ENCODE peak calls at places on chromosomes 3 and 15, in six cellular contexts. V, B, X, M, Q and D are unnamed samples.

GRCh38 chr3:171967932-171968678 is 71.3 kb upstream of the FNDC3B start:
- DNase-seq in V (peak; percentile 85), B (no peak), X (no peak), M (no peak), Q (peak; percentile 63), D (no peak)

GRCh38 chr3:29313074-29313473 is 32.2 kb downstream of the RBMS3 start:
- DNase-seq in V (peak; percentile 59), B (no peak), X (no peak), M (no peak), Q (no peak), D (no peak)

GRCh38 chr15:64536244-64536836 is 76.0 kb downstream of the ZNF609 start:
- DNase-seq in V (peak; percentile 92), B (no peak), X (no peak), M (peak; percentile 60), Q (peak; percentile 90), D (no peak)

GRCh38 chr3:95438274-95438673 is 1375.4 kb downstream of the NSUN3 start:
- DNase-seq in V (no peak), B (no peak), X (no peak), M (peak; percentile 3), Q (no peak), D (no peak)

GRCh38 chr3:195178124-195178910 is 92.6 kb downstream of the XXYLT1 start:
- DNase-seq in V (no peak), B (no peak), X (no peak), M (no peak), Q (no peak), D (no peak)

GRCh38 chr3:165169368-165169767 is 26.8 kb downstream of the SLITRK3 start:
- DNase-seq in V (no peak), B (no peak), X (no peak), M (no peak), Q (no peak), D (no peak)

GRCh38 chr3:42980909-42981308 is 1.8 kb downstream of the GASK1A start:
- DNase-seq in V (no peak), B (no peak), X (no peak), M (peak; percentile 31), Q (no peak), D (no peak)

GRCh38 chr3:58999134-58999778 is 50.6 kb downstream of the CFAP20DC start:
- DNase-seq in V (peak; percentile 33), B (no peak), X (no peak), M (peak; percentile 8), Q (peak; percentile 38), D (no peak)

GRCh38 chr15:39344662-39345141 is 236.2 kb upstream of the THBS1 start:
- DNase-seq in V (no peak), B (no peak), X (no peak), M (no peak), Q (peak; percentile 24), D (no peak)

GRCh38 chr3:184756151-184756681 is 44.4 kb upstream of the MAGEF1 start:
- DNase-seq in V (no peak), B (no peak), X (peak; percentile 43), M (peak; percentile 71), Q (no peak), D (no peak)

GRCh38 chr3:11291808-11292207 is 19.6 kb downstream of the ATG7 start:
- DNase-seq in V (no peak), B (no peak), X (no peak), M (no peak), Q (no peak), D (no peak)

GRCh38 chr3:126959921-126960603 is 22.9 kb upstream of the PLXNA1 start:
- DNase-seq in V (peak; percentile 73), B (no peak), X (no peak), M (peak; percentile 68), Q (peak; percentile 73), D (no peak)

GRCh38 chr3:6147883-6148282 is 713.0 kb upstream of the GRM7 start:
- DNase-seq in V (no peak), B (no peak), X (no peak), M (no peak), Q (no peak), D (no peak)

GRCh38 chr15:54273928-54274327 is 295.7 kb downstream of the UNC13C start:
- DNase-seq in V (no peak), B (no peak), X (peak; percentile 9), M (peak; percentile 57), Q (no peak), D (no peak)

GRCh38 chr3:184067573-184068055 is 14.8 kb downstream of the HTR3C start:
- DNase-seq in V (no peak), B (no peak), X (no peak), M (peak; percentile 32), Q (no peak), D (no peak)

GRCh38 chr3:133938770-133939495 is 43.3 kb upstream of the RAB6B start:
- DNase-seq in V (peak; percentile 23), B (no peak), X (no peak), M (no peak), Q (no peak), D (no peak)

GRCh38 chr3:43105224-43105596 is 669 bp downstream of the POMGNT2 start:
- DNase-seq in V (no peak), B (no peak), X (no peak), M (no peak), Q (no peak), D (no peak)

GRCh38 chr15:56736308-56736707 is 3.0 kb upstream of the ZNF280D start:
- DNase-seq in V (peak; percentile 61), B (no peak), X (no peak), M (no peak), Q (peak; percentile 82), D (no peak)

GRCh38 chr15:28116521-28117488 is 17.7 kb upstream of the OCA2 start:
- DNase-seq in V (no peak), B (no peak), X (no peak), M (no peak), Q (no peak), D (no peak)

GRCh38 chr3:73504255-73504654 is 120.5 kb downstream of the PDZRN3 start:
- DNase-seq in V (no peak), B (no peak), X (no peak), M (no peak), Q (no peak), D (no peak)

GRCh38 chr15:82044373-82045178 is 1.2 kb downstream of the MEX3B start:
- DNase-seq in V (peak; percentile 81), B (no peak), X (no peak), M (peak; percentile 90), Q (peak; percentile 79), D (peak; percentile 70)

GRCh38 chr3:78957456-78957855 is 810.3 kb downstream of the ROBO1 start:
- DNase-seq in V (no peak), B (no peak), X (no peak), M (peak; percentile 88), Q (no peak), D (no peak)

GRCh38 chr15:82595766-82596165 is 51.4 kb downstream of the CPEB1 start:
- DNase-seq in V (no peak), B (no peak), X (no peak), M (peak; percentile 64), Q (no peak), D (no peak)

DNA sequence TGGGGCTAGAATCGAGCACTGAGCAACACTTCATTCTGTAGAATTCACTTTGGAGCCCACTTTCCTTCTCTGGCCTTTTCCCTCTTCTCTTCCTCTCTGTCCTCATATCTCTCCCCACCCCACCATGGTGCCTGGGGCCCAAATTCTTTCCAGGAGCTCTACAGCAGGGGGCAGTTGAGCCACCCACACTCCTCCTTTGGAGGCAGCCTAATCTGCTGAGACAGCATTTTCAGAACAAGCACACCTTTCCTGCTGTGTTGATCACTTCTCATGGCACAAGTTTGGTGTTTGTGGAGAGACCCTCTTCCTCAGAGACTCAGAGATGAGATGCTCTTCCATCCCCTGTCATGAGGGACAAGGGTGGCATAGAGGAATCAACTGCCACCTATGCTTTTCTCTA is 52.0 kb upstream of the PRR23C start:
- DNase-seq in V (no peak), B (no peak), X (no peak), M (no peak), Q (no peak), D (no peak)
- H2AK5ac ChIP-seq in V (no peak overlapping the region), B (no peak overlapping the region), X (no peak overlapping the region), M (no peak overlapping the region), Q (no peak overlapping the region), D (no peak overlapping the region)

GRCh38 chr15:92733090-92733933 is 77.7 kb upstream of the FAM174B start:
- DNase-seq in V (no peak), B (no peak), X (no peak), M (no peak), Q (no peak), D (no peak)
- H3K9ac ChIP-seq in V (peak overlapping the region; percentile 66), B (no peak overlapping the region), X (peak overlapping the region; percentile 48), M (peak overlapping the region; percentile 61), Q (peak overlapping the region; percentile 85), D (peak overlapping the region; percentile 3)

GRCh38 chr3:68874551-68875348 is 57.6 kb downstream of the TAFA4 start:
- DNase-seq in V (no peak), B (no peak), X (no peak), M (no peak), Q (no peak), D (no peak)
- H2AK5ac ChIP-seq in V (no peak overlapping the region), B (no peak overlapping the region), X (no peak overlapping the region), M (no peak overlapping the region), Q (no peak overlapping the region), D (no peak overlapping the region)

GRCh38 chr3:153458881-153459280 is 296.9 kb downstream of the RAP2B start:
- DNase-seq in V (no peak), B (no peak), X (no peak), M (no peak), Q (no peak), D (no peak)
- H3K9ac ChIP-seq in V (no peak overlapping the region), B (no peak overlapping the region), X (no peak overlapping the region), M (no peak overlapping the region), Q (no peak overlapping the region), D (no peak overlapping the region)